ENCODE peak calls at places on chromosomes 6 and 20, in nine cellular contexts. One of them, this sample, is unnamed.
A peak's percentile ranks its signal among the peaks of the same experiment; 100 is the strongest.

GRCh38 chr6:13573669-13574110 is 711 bp upstream of the SIRT5 start:
- DNase-seq in neuronal stem cell: peak; percentile 27
- DNase-seq in SW 1271: no peak
- DNase-seq in NCI-H345: no peak
- DNase-seq in naive thymus-derived CD8-positive, alpha-beta T cell: no peak
- DNase-seq in pancreas: peak; percentile 18
- DNase-seq in A549: peak; percentile 25
- DNase-seq in CD4-positive, alpha-beta memory T cell: no peak
- DNase-seq in GM12865: peak; percentile 40
- DNase-seq in this sample: no peak

GRCh38 chr20:3221398-3222226 is 12.3 kb downstream of the ITPA start:
- DNase-seq in neuronal stem cell: no peak
- DNase-seq in GM12865: no peak
- DNase-seq in SW 1271: no peak
- DNase-seq in pancreas: no peak
- DNase-seq in CD4-positive, alpha-beta memory T cell: no peak
- DNase-seq in naive thymus-derived CD8-positive, alpha-beta T cell: no peak
- DNase-seq in NCI-H345: no peak
- DNase-seq in A549: no peak
- DNase-seq in this sample: peak; percentile 30

GRCh38 chr6:155187994-155188706 is 75.7 kb upstream of the CLDN20 start:
- DNase-seq in A549: no peak
- DNase-seq in naive thymus-derived CD8-positive, alpha-beta T cell: no peak
- DNase-seq in GM12865: no peak
- DNase-seq in NCI-H345: no peak
- DNase-seq in SW 1271: no peak
- DNase-seq in CD4-positive, alpha-beta memory T cell: no peak
- DNase-seq in neuronal stem cell: no peak
- DNase-seq in pancreas: no peak
- DNase-seq in this sample: no peak

GRCh38 chr20:57711311-57711712 is 1.5 kb upstream of the PMEPA1 start:
- DNase-seq in neuronal stem cell: no peak
- DNase-seq in SW 1271: no peak
- DNase-seq in CD4-positive, alpha-beta memory T cell: no peak
- DNase-seq in pancreas: no peak
- DNase-seq in GM12865: no peak
- DNase-seq in A549: no peak
- DNase-seq in NCI-H345: no peak
- DNase-seq in naive thymus-derived CD8-positive, alpha-beta T cell: no peak
- DNase-seq in this sample: no peak

GRCh38 chr20:41234546-41234945 is 83.0 kb downstream of the ZHX3 start:
- DNase-seq in GM12865: no peak
- DNase-seq in naive thymus-derived CD8-positive, alpha-beta T cell: no peak
- DNase-seq in A549: no peak
- DNase-seq in SW 1271: no peak
- DNase-seq in NCI-H345: no peak
- DNase-seq in neuronal stem cell: no peak
- DNase-seq in CD4-positive, alpha-beta memory T cell: no peak
- DNase-seq in pancreas: no peak
- DNase-seq in this sample: no peak

GRCh38 chr6:81842254-81842653 is 89.8 kb upstream of the TENT5A start:
- DNase-seq in GM12865: no peak
- DNase-seq in neuronal stem cell: no peak
- DNase-seq in naive thymus-derived CD8-positive, alpha-beta T cell: no peak
- DNase-seq in CD4-positive, alpha-beta memory T cell: no peak
- DNase-seq in pancreas: no peak
- DNase-seq in SW 1271: no peak
- DNase-seq in A549: no peak
- DNase-seq in NCI-H345: no peak
- DNase-seq in this sample: no peak

GRCh38 chr6:169794317-169795055 is 43.1 kb downstream of the ERMARD start:
- DNase-seq in pancreas: no peak
- DNase-seq in neuronal stem cell: no peak
- DNase-seq in naive thymus-derived CD8-positive, alpha-beta T cell: no peak
- DNase-seq in CD4-positive, alpha-beta memory T cell: no peak
- DNase-seq in SW 1271: no peak
- DNase-seq in GM12865: no peak
- DNase-seq in NCI-H345: peak; percentile 77
- DNase-seq in A549: no peak
- DNase-seq in this sample: peak; percentile 93

GRCh38 chr6:17059022-17059421 is 42.8 kb upstream of the STMND1 start:
- DNase-seq in A549: no peak
- DNase-seq in NCI-H345: no peak
- DNase-seq in pancreas: no peak
- DNase-seq in CD4-positive, alpha-beta memory T cell: no peak
- DNase-seq in GM12865: no peak
- DNase-seq in neuronal stem cell: no peak
- DNase-seq in SW 1271: no peak
- DNase-seq in naive thymus-derived CD8-positive, alpha-beta T cell: no peak
- DNase-seq in this sample: no peak

GRCh38 chr6:73774311-73774766 is 78.3 kb downstream of the CD109 start:
- DNase-seq in pancreas: peak; percentile 3
- DNase-seq in CD4-positive, alpha-beta memory T cell: no peak
- DNase-seq in SW 1271: peak; percentile 22
- DNase-seq in neuronal stem cell: no peak
- DNase-seq in naive thymus-derived CD8-positive, alpha-beta T cell: no peak
- DNase-seq in NCI-H345: no peak
- DNase-seq in A549: peak; percentile 9
- DNase-seq in GM12865: peak; percentile 2
- DNase-seq in this sample: no peak

GRCh38 chr6:166980738-166981137 is 18.5 kb upstream of the CEP43 start:
- DNase-seq in CD4-positive, alpha-beta memory T cell: no peak
- DNase-seq in naive thymus-derived CD8-positive, alpha-beta T cell: no peak
- DNase-seq in GM12865: no peak
- DNase-seq in NCI-H345: no peak
- DNase-seq in pancreas: no peak
- DNase-seq in A549: no peak
- DNase-seq in neuronal stem cell: no peak
- DNase-seq in SW 1271: no peak
- DNase-seq in this sample: no peak